ENCODE peak calls at places on chromosomes 11 and 22, in ten cellular contexts. A is fibroblast of pulmonary artery; H is Calu3; Y is AG04450; D is heart left ventricle; E is coronary artery; W is astrocyte of the cerebellum; G is upper lobe of right lung; F is CD4-positive, alpha-beta T cell; K is osteocyte. J is an unnamed sample.

GRCh38 chr22:38657248-38657909 is 941 bp downstream of the CBY1 start:
- DNase-seq in K (no peak), F (no peak), A (peak; percentile 7), D (no peak), E (no peak), G (no peak), W (no peak), H (peak; percentile 27), Y (no peak), J (no peak)

GRCh38 chr11:11313426-11313825 is 39.6 kb downstream of the CSNK2A3 start:
- DNase-seq in W (no peak), Y (no peak), G (peak; percentile 67), H (peak; percentile 55), A (peak; percentile 45), K (no peak), E (no peak), D (no peak), F (no peak), J (no peak)

GRCh38 chr11:127006311-127006710 is 5.7 kb upstream of the KIRREL3 start:
- DNase-seq in A (peak; percentile 21), Y (no peak), H (no peak), G (no peak), D (no peak), W (peak; percentile 46), K (no peak), E (no peak), F (no peak), J (no peak)

GRCh38 chr11:63826471-63827190 is 12.3 kb upstream of the MARK2 start:
- DNase-seq in G (no peak), K (no peak), Y (no peak), A (no peak), D (no peak), W (no peak), F (no peak), H (no peak), E (no peak), J (peak; percentile 38)

GRCh38 chr22:48592488-48592887 is 1235.2 kb downstream of the BRD1 start:
- DNase-seq in D (no peak), A (no peak), W (no peak), K (no peak), Y (no peak), H (no peak), F (no peak), G (no peak), E (no peak), J (no peak)

GRCh38 chr11:116317212-116317611 is 455.6 kb downstream of the BUD13 start:
- DNase-seq in Y (no peak), D (no peak), H (no peak), G (no peak), W (no peak), E (no peak), A (no peak), F (no peak), K (no peak), J (no peak)

GRCh38 chr11:59012942-59013256 is 73.2 kb upstream of the GLYATL1B start:
- DNase-seq in K (no peak), F (no peak), H (no peak), Y (no peak), E (no peak), D (no peak), G (peak; percentile 74), A (no peak), W (no peak), J (peak; percentile 85)

GRCh38 chr11:14902650-14903350 is 10.8 kb upstream of the CYP2R1 start:
- DNase-seq in W (no peak), E (no peak), K (no peak), Y (no peak), H (no peak), F (no peak), D (no peak), A (peak; percentile 88), G (no peak), J (no peak)

GRCh38 chr22:35376728-35377472 is 4.0 kb upstream of the HMOX1 start:
- DNase-seq in G (peak; percentile 93), F (no peak), D (peak; percentile 93), Y (peak; percentile 97), H (peak; percentile 90), K (peak; percentile 94), A (peak; percentile 100), W (peak; percentile 95), E (peak; percentile 94), J (no peak)

GRCh38 chr22:43381693-43382092 is 30.1 kb upstream of the MPPED1 start:
- DNase-seq in A (no peak), G (no peak), D (no peak), E (no peak), F (no peak), K (no peak), Y (no peak), W (no peak), H (no peak), J (no peak)

GRCh38 chr11:72743321-72744221 is 8.6 kb downstream of the ARAP1 start:
- DNase-seq in W (no peak), F (no peak), K (no peak), E (no peak), H (no peak), G (no peak), A (no peak), Y (no peak), D (no peak), J (no peak)

GRCh38 chr22:47307326-47307725 is 544.9 kb downstream of the TBC1D22A start:
- DNase-seq in D (no peak), F (no peak), Y (peak; percentile 13), H (no peak), G (no peak), A (peak; percentile 37), W (no peak), K (peak; percentile 64), E (peak; percentile 45), J (no peak)

DNA sequence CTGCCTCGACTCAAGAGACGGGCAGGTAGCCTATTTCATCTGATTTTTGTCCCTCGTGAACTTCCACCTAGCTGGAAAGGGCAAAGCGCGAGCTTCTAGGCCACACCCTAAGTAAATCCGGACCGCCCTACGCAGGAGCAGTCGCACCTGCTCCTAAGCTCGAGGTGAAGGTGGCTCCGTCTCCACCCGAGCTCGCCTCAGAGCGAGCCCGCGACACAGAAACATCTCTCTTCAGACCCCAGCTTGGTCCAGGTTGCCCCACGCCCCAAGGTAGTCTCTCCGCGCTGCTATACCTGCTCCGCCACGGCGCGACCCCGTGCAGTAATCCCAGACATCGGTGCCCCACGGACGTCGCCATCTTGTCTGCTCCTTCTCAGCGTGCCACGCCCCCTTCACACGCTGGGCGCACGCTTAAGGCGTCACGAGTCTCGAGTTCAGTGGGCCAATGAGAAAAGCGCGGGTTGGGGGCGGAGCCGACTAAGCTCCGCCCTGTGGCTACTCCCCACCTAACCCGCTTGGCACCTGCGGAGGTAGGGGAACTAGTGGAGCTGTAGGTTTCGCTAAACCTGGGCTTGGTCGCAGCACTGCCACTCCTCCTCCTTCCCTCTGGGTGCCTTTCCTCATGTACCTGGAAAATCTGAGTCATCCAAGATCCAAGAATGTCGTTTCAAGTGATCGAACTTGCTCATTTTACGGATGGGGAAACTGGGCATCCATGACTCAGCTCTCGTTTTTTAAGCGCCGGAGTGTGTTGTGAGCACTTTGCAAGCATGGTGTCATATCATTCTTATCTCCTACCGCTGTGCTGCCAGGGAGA is at the start of gene PISD:
- DNase-seq in D (peak; percentile 95), K (peak; percentile 97), F (peak; percentile 92), Y (peak; percentile 74), G (peak; percentile 98), E (peak; percentile 95), H (peak; percentile 97), W (peak; percentile 91), A (peak; percentile 95), J (peak; percentile 94)
- TF ChIP-seq CTCF in D (no peak), K (no peak), F (no peak), Y (no peak), G (no peak), E (no peak), H (no peak), W (no peak), A (no peak), J (no peak)

DNA sequence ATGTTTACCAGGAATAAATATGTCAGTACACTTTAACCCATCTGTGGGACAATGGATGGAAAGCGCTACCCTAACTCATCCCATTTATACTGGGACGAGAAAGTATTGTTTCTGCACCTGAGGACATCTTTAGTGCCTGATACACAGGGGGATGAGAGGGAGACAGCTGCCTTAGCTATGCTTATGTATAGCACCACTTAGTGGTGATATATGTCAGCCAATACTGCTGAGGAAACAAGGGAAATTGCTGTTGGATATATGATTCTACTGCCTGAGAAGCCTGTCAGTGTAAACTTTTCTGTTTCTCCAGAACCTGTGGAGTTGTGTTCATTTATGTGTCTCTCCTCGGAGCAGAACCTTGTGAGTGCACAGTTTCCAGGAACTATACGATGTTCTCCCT is 13.3 kb upstream of the CEP295 start:
- DNase-seq in G (no peak), Y (no peak), E (no peak), W (no peak), F (no peak), K (no peak), A (peak; percentile 39), D (no peak), H (no peak), J (no peak)
- TF ChIP-seq CTCF in G (no peak), Y (peak; percentile 50), E (no peak), W (peak; percentile 51), F (no peak), K (peak; percentile 57), A (peak; percentile 52), D (no peak), H (no peak), J (no peak)

DNA sequence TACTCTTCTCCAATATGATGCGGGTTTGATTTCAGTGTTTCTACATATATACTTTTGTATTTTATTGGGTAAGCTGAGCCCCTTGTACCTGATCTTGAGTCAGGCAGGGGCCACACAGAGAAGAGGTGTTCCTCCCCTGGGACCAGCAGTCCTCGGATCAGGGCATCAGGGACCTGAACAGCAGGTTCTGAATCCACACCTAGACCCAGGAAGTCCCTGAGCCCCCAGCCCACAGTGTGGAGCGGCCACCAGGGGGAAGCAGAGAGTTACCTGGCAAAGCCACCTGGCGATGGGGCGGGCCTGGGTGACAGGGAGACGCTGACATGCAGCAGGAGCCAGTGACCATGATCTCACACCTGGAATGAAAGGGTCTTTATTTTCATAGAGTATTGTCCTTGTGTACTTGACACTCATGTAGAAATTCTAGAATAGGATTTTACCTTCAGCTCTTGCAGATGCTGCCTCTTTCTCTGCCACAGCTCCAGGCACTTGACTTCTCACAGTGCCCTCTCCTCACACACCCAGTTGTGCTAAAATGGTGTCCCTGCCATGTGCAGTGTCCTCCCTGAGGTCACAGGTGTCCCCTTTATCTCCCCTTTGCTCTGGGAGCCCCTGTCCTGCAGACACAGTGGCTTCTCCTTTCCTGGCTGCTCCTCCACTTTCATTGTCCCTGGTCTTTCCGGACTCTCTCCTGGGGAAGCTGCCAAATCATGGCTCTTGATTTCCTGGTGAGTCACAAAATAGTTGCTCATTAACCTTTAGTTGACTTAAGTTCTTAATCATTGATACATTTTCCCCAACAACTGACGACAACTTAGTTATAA is 48.5 kb downstream of the GGTLC2 start:
- DNase-seq in A (peak; percentile 72), H (peak; percentile 97), G (no peak), Y (no peak), K (no peak), E (no peak), W (no peak), F (peak; percentile 59), D (no peak), J (no peak)
- TF ChIP-seq CTCF in A (peak; percentile 59), H (peak; percentile 96), G (peak; percentile 44), Y (peak; percentile 44), K (peak; percentile 30), E (no peak), W (peak; percentile 50), F (peak; percentile 79), D (no peak), J (peak; percentile 64)

DNA sequence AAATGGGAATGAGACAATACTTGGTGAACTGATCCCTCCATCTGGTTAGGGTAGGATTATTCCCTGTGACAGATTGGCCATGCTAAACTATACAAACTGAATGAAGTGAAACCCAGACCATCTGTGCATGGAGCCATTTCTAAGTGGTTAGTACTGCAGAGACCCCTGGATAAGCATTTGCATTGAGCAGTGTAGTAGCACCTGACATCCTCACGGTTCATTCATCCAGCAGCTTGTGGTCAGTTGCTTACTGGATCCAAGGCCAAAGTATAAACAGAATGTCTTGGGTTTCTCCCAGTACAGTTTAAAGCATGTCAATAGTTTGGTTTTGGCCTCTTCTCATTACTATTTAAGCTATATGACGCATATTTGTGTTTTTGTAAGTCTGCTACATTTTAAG is 93.8 kb upstream of the ARHGAP42 start:
- DNase-seq in D (no peak), H (no peak), Y (peak; percentile 80), G (no peak), W (peak; percentile 38), E (no peak), F (no peak), A (no peak), K (no peak), J (no peak)
- TF ChIP-seq CTCF in D (no peak), H (no peak), Y (no peak), G (no peak), W (no peak), E (no peak), F (no peak), A (no peak), K (no peak), J (no peak)

J was measured in upper lobe of left lung.